ENCODE peak calls at places on chromosomes 1 and 21, in five cellular contexts. R is T-helper 1 cell, E is tibial nerve, Q is B cell, H is HTR-8/SVneo. N is an unnamed sample.

GRCh38 chr1:48495166-48495565 is 23.2 kb upstream of the SPATA6 start:
- DNase-seq in R (no peak), E (no peak), Q (no peak), H (no peak), N (no peak)

GRCh38 chr1:62778208-62778607 is 5.7 kb upstream of the ATG4C start:
- DNase-seq in R (no peak), E (no peak), Q (no peak), H (no peak), N (no peak)

GRCh38 chr1:245825128-245825901 is 670.5 kb downstream of the KIF26B start:
- DNase-seq in R (no peak), E (no peak), Q (no peak), H (peak; percentile 24), N (no peak)

GRCh38 chr1:8822383-8823294 is 5.2 kb upstream of the RERE start:
- DNase-seq in R (no peak), E (peak; percentile 43), Q (no peak), H (peak; percentile 76), N (peak; percentile 67)

GRCh38 chr1:97942161-97943123 is 21.6 kb upstream of the DPYD start:
- DNase-seq in R (no peak), E (no peak), Q (no peak), H (no peak), N (no peak)

GRCh38 chr1:26321315-26322041 is 3.7 kb downstream of the CD52 start:
- DNase-seq in R (peak; percentile 83), E (peak; percentile 99), Q (peak; percentile 92), H (peak; percentile 84), N (peak; percentile 46)

GRCh38 chr1:2411801-2412394 is 466 bp downstream of the PEX10 start:
- DNase-seq in R (no peak), E (no peak), Q (no peak), H (peak; percentile 20), N (peak; percentile 22)

GRCh38 chr1:44924835-44925464 is 61.4 kb downstream of the EIF2B3 start:
- DNase-seq in R (no peak), E (no peak), Q (no peak), H (peak; percentile 53), N (peak; percentile 18)

GRCh38 chr1:72034827-72035226 is 247.5 kb downstream of the NEGR1 start:
- DNase-seq in R (no peak), E (no peak), Q (no peak), H (no peak), N (no peak)

GRCh38 chr1:28104866-28105467 is 16.6 kb upstream of the EYA3 start:
- DNase-seq in R (no peak), E (no peak), Q (no peak), H (no peak), N (peak; percentile 37)

GRCh38 chr1:203507836-203508235 is 13.9 kb downstream of the OPTC start:
- DNase-seq in R (no peak), E (no peak), Q (no peak), H (no peak), N (no peak)

GRCh38 chr21:39111928-39112327 is 71.3 kb downstream of the PSMG1 start:
- DNase-seq in R (no peak), E (no peak), Q (no peak), H (no peak), N (no peak)

GRCh38 chr1:164683235-164683634 is 124.3 kb downstream of the PBX1 start:
- DNase-seq in R (no peak), E (no peak), Q (no peak), H (no peak), N (no peak)

GRCh38 chr1:77031101-77031662 is 163.9 kb downstream of the ST6GALNAC5 start:
- DNase-seq in R (no peak), E (no peak), Q (no peak), H (peak; percentile 6), N (peak; percentile 60)

GRCh38 chr21:14273736-14274538 is 58.0 kb downstream of the RBM11 start:
- DNase-seq in R (no peak), E (no peak), Q (no peak), H (no peak), N (no peak)

GRCh38 chr1:81325404-81325803 is 475.3 kb upstream of the ADGRL2 start:
- DNase-seq in R (no peak), E (no peak), Q (no peak), H (no peak), N (no peak)

GRCh38 chr1:183124259-183124658 is 61.8 kb upstream of the LAMC2 start:
- DNase-seq in R (no peak), E (no peak), Q (peak; percentile 34), H (no peak), N (no peak)

GRCh38 chr1:101193733-101194169 is 43.1 kb upstream of the S1PR1 start:
- DNase-seq in R (no peak), E (no peak), Q (no peak), H (no peak), N (no peak)

GRCh38 chr21:34132202-34132601 is 58.8 kb downstream of the MRPS6 start:
- DNase-seq in R (no peak), E (no peak), Q (no peak), H (no peak), N (no peak)

GRCh38 chr1:92515796-92516201 is 29.1 kb upstream of the GFI1 start:
- DNase-seq in R (no peak), E (no peak), Q (no peak), H (no peak), N (peak; percentile 4)

GRCh38 chr1:200250469-200250868 is 159.4 kb downstream of the ZNF281 start:
- DNase-seq in R (no peak), E (no peak), Q (no peak), H (no peak), N (no peak)

GRCh38 chr21:33374080-33374873 is 28.9 kb upstream of the IFNGR2 start:
- DNase-seq in R (no peak), E (peak; percentile 51), Q (peak; percentile 65), H (no peak), N (peak; percentile 66)

GRCh38 chr1:26539722-26540121 is 10.2 kb downstream of the RPS6KA1 start:
- DNase-seq in R (no peak), E (no peak), Q (no peak), H (no peak), N (no peak)

GRCh38 chr1:154407021-154407865 is 2.1 kb downstream of the IL6R start:
- DNase-seq in R (no peak), E (no peak), Q (peak; percentile 70), H (no peak), N (no peak)

GRCh38 chr1:23555949-23556640 is 3.2 kb downstream of the ID3 start:
- DNase-seq in R (no peak), E (no peak), Q (no peak), H (no peak), N (no peak)

GRCh38 chr21:36434144-36434543 is 45.8 kb downstream of the CLDN14 start:
- DNase-seq in R (no peak), E (no peak), Q (no peak), H (no peak), N (no peak)

GRCh38 chr1:93740601-93741031 is 59.0 kb upstream of the BCAR3 start:
- DNase-seq in R (no peak), E (no peak), Q (no peak), H (no peak), N (no peak)

GRCh38 chr1:206512521-206513180 is 5.3 kb downstream of the RASSF5 start:
- DNase-seq in R (no peak), E (no peak), Q (no peak), H (no peak), N (no peak)

GRCh38 chr1:226569879-226570547 is 21.4 kb downstream of the STUM start:
- DNase-seq in R (no peak), E (no peak), Q (peak; percentile 45), H (no peak), N (peak; percentile 7)

GRCh38 chr1:238176441-238176840 is 285.7 kb upstream of the ZP4 start:
- DNase-seq in R (no peak), E (no peak), Q (no peak), H (no peak), N (no peak)

GRCh38 chr21:45403133-45403824 is 1.7 kb upstream of the COL18A1 start:
- DNase-seq in R (peak; percentile 4), E (no peak), Q (no peak), H (no peak), N (no peak)

GRCh38 chr1:152190589-152190988 is 31.6 kb upstream of the RPTN start:
- DNase-seq in R (no peak), E (no peak), Q (no peak), H (no peak), N (no peak)

N was measured in SW480.